ENCODE peak calls at places on chromosomes 6 and 20, in eight cellular contexts. Z is SK-N-SH, H is A549, B is HCT116, V is Panc1, I is GM23338, X is GM12878, U is HepG2. J is an unnamed sample.

GRCh38 chr6:142845143-142845571 is 99.8 kb downstream of the HIVEP2 start:
- DNase-seq in B (no peak), V (no peak), X (no peak), U (no peak), Z (no peak), I (no peak), H (no peak), J (no peak)

GRCh38 chr6:37625591-37626374 is 71.9 kb downstream of the MDGA1 start:
- DNase-seq in B (no peak), Z (no peak), V (no peak), I (peak; percentile 41), X (no peak), H (no peak), U (no peak), J (no peak)

GRCh38 chr20:33796263-33796906 is 14.8 kb upstream of the CHMP4B start:
- DNase-seq in V (no peak), X (no peak), I (peak; percentile 31), H (no peak), U (no peak), B (peak; percentile 73), Z (no peak), J (no peak)

GRCh38 chr20:36281785-36282380 is 24.3 kb upstream of the DLGAP4 start:
- DNase-seq in U (no peak), B (no peak), I (no peak), X (no peak), H (no peak), V (no peak), Z (no peak), J (no peak)

GRCh38 chr20:23765578-23765977 is 14.8 kb upstream of the CST1 start:
- DNase-seq in H (no peak), V (no peak), X (no peak), B (no peak), U (no peak), Z (no peak), I (no peak), J (no peak)

GRCh38 chr6:151075005-151075404 is 164.8 kb upstream of the AKAP12 start:
- DNase-seq in V (no peak), B (no peak), H (no peak), Z (no peak), X (no peak), I (no peak), U (no peak), J (no peak)

GRCh38 chr6:106077170-106077569 is 9.0 kb upstream of the PRDM1 start:
- DNase-seq in X (no peak), V (no peak), Z (no peak), H (no peak), I (no peak), B (no peak), U (no peak), J (no peak)

GRCh38 chr20:48933017-48933766 is 11.7 kb downstream of the ARFGEF2 start:
- DNase-seq in X (no peak), B (no peak), Z (no peak), V (no peak), U (no peak), H (no peak), I (no peak), J (no peak)

GRCh38 chr20:42483694-42484303 is 705.9 kb downstream of the PTPRT start:
- DNase-seq in B (no peak), H (no peak), V (no peak), Z (peak; percentile 20), I (peak; percentile 2), U (peak; percentile 32), X (no peak), J (peak; percentile 9)

GRCh38 chr20:1964659-1965405 is 29.0 kb downstream of the PDYN start:
- DNase-seq in X (no peak), B (no peak), I (peak; percentile 68), V (no peak), U (no peak), Z (no peak), H (no peak), J (no peak)

GRCh38 chr6:26103770-26104456 is 16.7 kb downstream of the HFE start:
- DNase-seq in I (peak; percentile 91), U (peak; percentile 96), V (peak; percentile 98), B (peak; percentile 95), H (peak; percentile 57), X (peak; percentile 99), Z (peak; percentile 69), J (peak; percentile 93)

GRCh38 chr6:35419431-35419830 is 32.7 kb upstream of the FANCE start:
- DNase-seq in Z (no peak), B (no peak), U (peak; percentile 50), H (no peak), X (no peak), I (peak; percentile 30), V (no peak), J (peak; percentile 45)

GRCh38 chr6:163579111-163579879 is 164.8 kb downstream of the QKI start:
- DNase-seq in I (peak; percentile 51), H (no peak), X (no peak), Z (no peak), U (no peak), B (no peak), V (no peak), J (no peak)

GRCh38 chr6:125784365-125784764 is 6.4 kb upstream of the NCOA7 start:
- DNase-seq in V (no peak), H (no peak), X (no peak), U (no peak), I (no peak), Z (no peak), B (no peak), J (no peak)

GRCh38 chr6:30884521-30885480 is 482 bp downstream of the DDR1 start:
- DNase-seq in H (peak; percentile 47), U (no peak), Z (peak; percentile 77), B (no peak), I (peak; percentile 81), V (no peak), X (no peak), J (no peak)

GRCh38 chr6:157774153-157775135 is 48.6 kb upstream of the SNX9 start:
- DNase-seq in X (no peak), Z (peak; percentile 50), B (no peak), H (no peak), V (no peak), U (no peak), I (no peak), J (no peak)

GRCh38 chr6:14550817-14551216 is 433.2 kb downstream of the CD83 start:
- DNase-seq in I (no peak), X (no peak), Z (no peak), U (no peak), B (no peak), H (no peak), V (no peak), J (no peak)

GRCh38 chr6:83371428-83371827 is 59.4 kb downstream of the ME1 start:
- DNase-seq in V (no peak), I (no peak), H (no peak), X (no peak), B (no peak), U (no peak), Z (no peak), J (no peak)

GRCh38 chr20:3670511-3670910 is 7.3 kb upstream of the GFRA4 start:
- DNase-seq in V (no peak), U (no peak), B (no peak), Z (peak; percentile 57), H (no peak), I (peak; percentile 44), X (no peak), J (no peak)

GRCh38 chr6:26595669-26596269 is 984 bp upstream of the ABT1 start:
- DNase-seq in B (peak; percentile 82), X (no peak), V (peak; percentile 78), Z (peak; percentile 79), H (peak; percentile 58), I (peak; percentile 96), U (peak; percentile 91), J (peak; percentile 90)

GRCh38 chr6:161586866-161587265 is 313.0 kb upstream of the AGPAT4 start:
- DNase-seq in X (no peak), U (no peak), Z (no peak), H (no peak), B (no peak), V (no peak), I (no peak), J (no peak)

GRCh38 chr6:132443206-132443605 is 41.9 kb upstream of the MOXD1 start:
- DNase-seq in B (no peak), H (no peak), U (no peak), I (no peak), Z (no peak), X (no peak), V (no peak), J (no peak)

GRCh38 chr6:167778497-167779122 is 48.1 kb upstream of the AFDN start:
- DNase-seq in V (no peak), B (no peak), U (no peak), X (no peak), I (no peak), H (no peak), Z (no peak), J (no peak)

GRCh38 chr6:32819729-32820128 is 2.9 kb upstream of the HLA-DOB start:
- DNase-seq in V (no peak), X (no peak), Z (no peak), B (peak; percentile 16), U (no peak), I (no peak), H (no peak), J (no peak)

GRCh38 chr6:5078121-5078695 is 6.9 kb upstream of the PPP1R3G start:
- DNase-seq in Z (peak; percentile 32), B (peak; percentile 34), V (no peak), X (no peak), I (no peak), H (no peak), U (no peak), J (no peak)
- TF ChIP-seq CTCF in Z (peak; percentile 16), B (peak; percentile 21), V (no peak), X (peak; percentile 30), I (no peak), H (no peak), U (peak; percentile 29), J (no peak)

GRCh38 chr6:28134015-28134414 is 7.7 kb upstream of the ZKSCAN8 start:
- DNase-seq in B (peak; percentile 29), V (peak; percentile 32), X (no peak), U (peak; percentile 59), H (peak; percentile 8), I (peak; percentile 50), Z (peak; percentile 18), J (no peak)
- TF ChIP-seq REST in B (no peak), V (no peak), X (no peak), U (no peak), H (no peak), I (no peak), Z (no peak), J (no peak)

GRCh38 chr6:41027799-41028617 is 11.0 kb downstream of the UNC5CL start:
- DNase-seq in B (peak; percentile 35), U (peak; percentile 47), X (peak; percentile 30), H (peak; percentile 59), V (no peak), Z (peak; percentile 95), I (peak; percentile 88), J (peak; percentile 69)
- TF ChIP-seq CTCF in B (peak; percentile 96), U (peak; percentile 99), X (peak; percentile 99), H (peak; percentile 92), V (peak; percentile 97), Z (peak; percentile 95), I (peak; percentile 92), J (peak; percentile 80)

DNA sequence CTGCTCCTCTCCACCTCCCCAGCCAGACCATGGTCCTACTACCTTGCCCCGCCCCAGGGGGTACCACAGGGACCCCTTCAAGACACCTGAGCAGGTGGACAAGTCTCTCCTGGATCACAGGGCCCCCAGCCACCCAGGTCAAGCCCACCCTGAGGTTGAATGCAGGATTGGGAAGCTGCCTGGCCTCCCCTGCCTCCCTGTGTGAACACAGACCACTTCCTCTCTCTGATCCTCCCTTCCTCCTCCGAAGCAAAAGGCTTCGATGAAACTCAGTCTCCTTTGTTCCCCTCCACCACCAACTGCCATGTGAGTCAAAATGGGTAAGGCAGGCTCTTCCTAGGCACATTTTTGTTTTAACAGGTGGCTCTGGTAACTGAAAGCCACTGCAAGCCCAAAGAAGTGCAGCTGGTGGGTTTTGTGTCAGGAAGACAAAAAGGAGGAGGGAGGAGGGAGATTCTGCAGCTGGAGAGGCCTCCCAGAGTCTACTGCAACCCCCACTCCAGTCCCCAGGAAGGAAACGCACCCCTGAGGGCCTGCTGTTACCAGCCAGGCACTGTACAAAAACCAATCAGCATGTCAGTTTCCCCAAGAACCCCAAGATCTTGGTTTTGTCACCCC is 5.4 kb downstream of the ADA start:
- DNase-seq in B (no peak), X (peak; percentile 90), H (no peak), Z (no peak), V (no peak), U (no peak), I (peak; percentile 36), J (peak; percentile 88)
- TF ChIP-seq REST in B (no peak), X (no peak), H (no peak), Z (no peak), V (no peak), U (no peak), I (no peak), J (peak; percentile 27)